ENCODE peak calls at places on chromosomes 7 and 10, in seven cellular contexts. H is cardiac muscle cell; D is neural progenitor cell; L is effector memory CD4-positive, alpha-beta T cell; I is fibroblast of lung; W is spleen; Q is adrenal gland. K is an unnamed sample. For H3K9me3, the result is how much of the 10 kb centered on the place peaks cover.

GRCh38 chr7:151018421-151019129 is 5.7 kb downstream of the ATG9B start:
- DNase-seq in H (peak), D (peak), L (no peak), I (no peak), W (no peak), Q (no peak), K (peak)

GRCh38 chr10:14459670-14460069 is 128.9 kb upstream of the FRMD4A start:
- DNase-seq in H (peak), D (no peak), L (no peak), I (peak), W (no peak), Q (no peak), K (no peak)

GRCh38 chr10:118672766-118673715 is 77.6 kb upstream of the PRLHR start:
- DNase-seq in H (no peak), D (no peak), L (no peak), I (no peak), W (no peak), Q (no peak), K (no peak)

GRCh38 chr7:49522111-49522510 is 251.3 kb upstream of the VWC2 start:
- DNase-seq in H (no peak), D (no peak), L (no peak), I (no peak), W (no peak), Q (no peak), K (no peak)

GRCh38 chr7:11505471-11505870 is 326.5 kb downstream of the THSD7A start:
- DNase-seq in H (no peak), D (no peak), L (no peak), I (no peak), W (no peak), Q (no peak), K (no peak)

GRCh38 chr10:95406651-95407280 is 116.0 kb upstream of the PDLIM1 start:
- DNase-seq in H (peak), D (no peak), L (no peak), I (no peak), W (no peak), Q (peak), K (no peak)

GRCh38 chr7:5359344-5359743 is 64.3 kb downstream of the TNRC18 start:
- DNase-seq in H (no peak), D (no peak), L (no peak), I (no peak), W (no peak), Q (no peak), K (no peak)

GRCh38 chr10:129089341-129089740 is 377.7 kb upstream of the MGMT start:
- DNase-seq in H (no peak), D (no peak), L (no peak), I (no peak), W (no peak), Q (no peak), K (no peak)

GRCh38 chr10:125514206-125515162 is 168.5 kb downstream of the TEX36 start:
- DNase-seq in H (no peak), D (no peak), L (no peak), I (no peak), W (no peak), Q (peak), K (no peak)

GRCh38 chr7:26492816-26493215 is 201.2 kb downstream of the SNX10 start:
- DNase-seq in H (no peak), D (no peak), L (no peak), I (no peak), W (no peak), Q (no peak), K (no peak)

GRCh38 chr7:117793496-117793895 is 79.7 kb downstream of the CTTNBP2 start:
- DNase-seq in H (no peak), D (no peak), L (no peak), I (no peak), W (no peak), Q (no peak), K (no peak)

GRCh38 chr10:109348324-109348723 is 575.0 kb downstream of the XPNPEP1 start:
- DNase-seq in H (no peak), D (no peak), L (no peak), I (no peak), W (no peak), Q (no peak), K (no peak)

GRCh38 chr7:128745706-128746105 is 6.5 kb downstream of the CALU start:
- DNase-seq in H (no peak), D (no peak), L (no peak), I (no peak), W (no peak), Q (no peak), K (no peak)

GRCh38 chr7:86918245-86918644 is 141.2 kb downstream of the ELAPOR2 start:
- DNase-seq in H (no peak), D (no peak), L (no peak), I (no peak), W (no peak), Q (no peak), K (no peak)

GRCh38 chr7:28407643-28408042 is 4.7 kb upstream of the CREB5 start:
- DNase-seq in H (peak), D (no peak), L (no peak), I (peak), W (no peak), Q (no peak), K (no peak)

GRCh38 chr7:50473531-50473930 is 23.4 kb upstream of the FIGNL1 start:
- DNase-seq in H (no peak), D (no peak), L (no peak), I (no peak), W (no peak), Q (peak), K (no peak)

GRCh38 chr7:155298288-155298833 is 683 bp downstream of the INSIG1 start:
- DNase-seq in H (no peak), D (peak), L (peak), I (no peak), W (no peak), Q (peak), K (peak)

GRCh38 chr10:94285271-94285670 is 77.5 kb downstream of the NOC3L start:
- DNase-seq in H (no peak), D (no peak), L (no peak), I (no peak), W (no peak), Q (no peak), K (no peak)

GRCh38 chr10:110103921-110104461 is 96.2 kb downstream of the ADD3 start:
- DNase-seq in H (peak), D (no peak), L (no peak), I (peak), W (no peak), Q (no peak), K (no peak)

GRCh38 chr7:100789055-100789454 is 38.3 kb downstream of the EPHB4 start:
- DNase-seq in H (no peak), D (no peak), L (no peak), I (no peak), W (no peak), Q (no peak), K (no peak)

GRCh38 chr7:250523-250922 is 39.4 kb upstream of the FOXL3 start:
- DNase-seq in H (no peak), D (no peak), L (no peak), I (no peak), W (no peak), Q (no peak), K (no peak)

GRCh38 chr7:251446-252175 is 38.4 kb upstream of the FOXL3 start:
- DNase-seq in H (no peak), D (no peak), L (no peak), I (no peak), W (no peak), Q (no peak), K (no peak)

GRCh38 chr7:248732-249435 is 41.1 kb upstream of the FOXL3 start:
- DNase-seq in H (no peak), D (no peak), L (no peak), I (no peak), W (no peak), Q (no peak), K (no peak)

GRCh38 chr7:251005-251404 is 39.0 kb upstream of the FOXL3 start:
- DNase-seq in H (no peak), D (no peak), L (no peak), I (no peak), W (no peak), Q (no peak), K (no peak)

DNA sequence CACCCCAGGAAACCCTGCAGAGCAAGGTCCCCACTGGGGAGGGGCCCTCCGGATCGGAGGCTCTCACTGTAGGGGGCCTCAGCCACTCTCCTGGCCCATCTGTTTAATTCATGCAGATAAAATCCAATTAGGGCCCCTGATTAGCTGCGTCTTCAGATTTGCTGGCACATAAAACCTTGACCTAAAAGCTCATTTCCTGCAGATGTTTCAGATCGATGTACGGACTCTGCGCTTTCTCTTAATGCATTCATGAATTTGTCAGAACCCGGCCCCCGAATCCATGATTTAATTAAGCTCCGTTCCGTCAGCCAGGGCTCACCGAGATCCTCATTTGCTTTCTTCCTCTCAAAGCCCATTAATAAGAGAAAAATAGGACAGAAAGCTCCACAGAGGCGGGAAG is 40.0 kb upstream of the FOXL3 start:
- DNase-seq in H (no peak), D (no peak), L (no peak), I (no peak), W (no peak), Q (no peak), K (no peak)
- H3K9me3 ChIP-seq in H (under half), D (under half), L (under half), I (under half), W (under half), Q (under half), K (under half)

DNA sequence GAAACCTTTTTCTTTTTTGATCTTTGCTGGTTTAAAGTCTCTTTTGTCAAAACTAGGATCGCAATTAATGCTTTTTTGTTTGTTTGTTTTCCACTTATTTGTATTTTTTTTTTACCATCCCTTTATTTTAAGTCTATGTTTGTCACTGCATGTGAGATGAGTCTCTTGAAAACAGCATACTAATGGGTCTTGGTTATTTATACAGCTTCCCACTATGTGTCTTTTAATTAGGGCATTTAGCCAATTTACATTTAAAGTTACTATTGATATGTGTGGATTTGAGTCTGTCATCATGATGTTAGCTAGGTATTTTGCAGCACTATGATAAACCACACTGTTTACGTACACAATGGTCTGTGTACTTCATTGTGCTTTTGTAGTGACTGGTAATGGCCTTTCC is 34.7 kb upstream of the PPP1R3A start:
- DNase-seq in H (no peak), D (no peak), L (no peak), I (no peak), W (no peak), Q (no peak), K (no peak)
- H3K9me3 ChIP-seq in H (under half), D (under half), L (under half), I (under half), W (half or more), Q (under half), K (under half)

GRCh38 chr7:159239028-159239427 is 94.4 kb upstream of the VIPR2 start:
- DNase-seq in H (no peak), D (no peak), L (no peak), I (no peak), W (no peak), Q (no peak), K (no peak)
- H3K9me3 ChIP-seq in H (under half), D (under half), L (under half), I (under half), W (under half), Q (under half), K (under half)

DNA sequence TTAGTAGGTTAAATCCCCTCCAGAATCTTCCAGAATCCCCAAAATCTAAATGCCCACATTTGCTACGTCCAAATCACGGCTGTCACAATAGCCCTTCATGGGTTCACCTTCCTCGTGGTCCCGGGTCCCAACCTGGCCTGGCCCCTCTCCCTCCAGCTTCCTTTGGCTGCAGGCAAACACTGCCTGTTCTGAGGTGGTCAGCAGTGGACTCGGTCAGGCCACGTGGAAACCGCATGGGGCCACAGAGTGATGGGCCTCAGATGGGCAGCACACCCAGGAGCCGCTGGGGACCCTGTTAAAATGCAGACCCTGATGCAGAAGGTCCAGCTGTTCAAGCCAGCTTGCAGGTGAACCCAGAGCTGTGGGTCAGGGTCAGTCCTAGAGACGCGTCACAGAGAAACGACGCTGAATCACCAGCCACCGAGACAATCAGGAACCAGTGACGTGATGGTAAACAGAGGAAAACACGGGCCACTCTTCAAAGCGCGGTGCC is 588.6 kb downstream of the DNAJB6 start:
- DNase-seq in H (no peak), D (no peak), L (no peak), I (no peak), W (peak), Q (no peak), K (no peak)
- H3K9me3 ChIP-seq in H (under half), D (under half), L (under half), I (under half), W (under half), Q (under half), K (under half)

GRCh38 chr7:44081266-44081748 is 1.0 kb downstream of the POLM start:
- DNase-seq in H (no peak), D (no peak), L (peak), I (no peak), W (peak), Q (no peak), K (no peak)

GRCh38 chr7:44080118-44080517 is 2.2 kb downstream of the POLM start:
- DNase-seq in H (no peak), D (no peak), L (no peak), I (no peak), W (peak), Q (no peak), K (no peak)

GRCh38 chr7:44082541-44083207 is 344 bp upstream of the POLM start:
- DNase-seq in H (peak), D (peak), L (peak), I (peak), W (peak), Q (peak), K (peak)

GRCh38 chr7:44079221-44080021 is 2.9 kb downstream of the POLM start:
- DNase-seq in H (no peak), D (no peak), L (no peak), I (no peak), W (peak), Q (no peak), K (peak)

GRCh38 chr7:44080686-44081265 is 1.6 kb downstream of the POLM start:
- DNase-seq in H (no peak), D (no peak), L (no peak), I (no peak), W (peak), Q (no peak), K (no peak)
- H3K9me3 ChIP-seq in H (under half), D (under half), L (under half), I (under half), W (under half), Q (under half), K (under half)

DNA sequence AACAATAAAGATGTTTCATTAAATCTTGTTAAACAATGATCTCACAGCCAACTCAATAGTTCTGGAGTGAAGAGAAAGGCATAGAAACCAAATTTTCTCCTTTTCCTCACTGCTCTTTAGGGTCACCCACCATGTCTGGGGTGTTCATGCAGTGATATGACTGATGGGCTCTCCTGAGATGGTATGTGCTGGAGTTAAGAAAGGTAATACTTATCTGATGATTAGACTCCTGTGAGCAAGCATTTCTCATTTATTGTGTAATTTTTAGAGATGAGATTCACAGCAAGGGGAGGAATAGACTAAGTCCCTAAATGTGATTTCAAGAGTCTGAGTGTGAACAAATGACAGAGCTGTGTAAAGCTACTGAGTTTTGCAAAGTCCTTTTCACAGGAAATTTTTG is 1361.3 kb upstream of the CELF2 start:
- DNase-seq in H (no peak), D (no peak), L (no peak), I (no peak), W (no peak), Q (no peak), K (no peak)
- H3K9me3 ChIP-seq in H (under half), D (under half), L (under half), I (under half), W (under half), Q (under half), K (under half)